ENCODE peak calls at places on chromosomes 5 and 9, in six cellular contexts. E, L, F, V, S and B are unnamed samples.

GRCh38 chr5:137332296-137332695 is 166.8 kb downstream of the SPOCK1 start:
- DNase-seq in E (no peak), L (no peak), F (no peak), V (no peak), S (no peak), B (no peak)

GRCh38 chr5:65969539-65970393 is 43.4 kb downstream of the ERBIN start:
- DNase-seq in E (no peak), L (no peak), F (no peak), V (no peak), S (no peak), B (no peak)

GRCh38 chr9:38073882-38074281 is 4.9 kb upstream of the SHB start:
- DNase-seq in E (no peak), L (no peak), F (no peak), V (no peak), S (no peak), B (no peak)

GRCh38 chr9:95715911-95716435 is 159.5 kb upstream of the ERCC6L2 start:
- DNase-seq in E (no peak), L (no peak), F (no peak), V (peak; percentile 2), S (no peak), B (no peak)

GRCh38 chr9:117744856-117745389 is 40.7 kb downstream of the TLR4 start:
- DNase-seq in E (no peak), L (peak; percentile 52), F (no peak), V (no peak), S (peak; percentile 47), B (no peak)

GRCh38 chr5:956941-957729 is 51.5 kb upstream of the NKD2 start:
- DNase-seq in E (peak; percentile 39), L (peak; percentile 46), F (no peak), V (peak; percentile 90), S (no peak), B (peak; percentile 57)

GRCh38 chr9:131732061-131732526 is 7.8 kb downstream of the RAPGEF1 start:
- DNase-seq in E (no peak), L (no peak), F (peak; percentile 74), V (peak; percentile 78), S (no peak), B (no peak)

GRCh38 chr5:2674456-2674855 is 77.0 kb downstream of the IRX2 start:
- DNase-seq in E (no peak), L (no peak), F (no peak), V (no peak), S (no peak), B (no peak)

GRCh38 chr9:92619601-92620300 is 50.2 kb downstream of the IPPK start:
- DNase-seq in E (no peak), L (no peak), F (no peak), V (no peak), S (no peak), B (no peak)

GRCh38 chr5:39437469-39437868 is 12.7 kb upstream of the DAB2 start:
- DNase-seq in E (no peak), L (no peak), F (no peak), V (no peak), S (no peak), B (peak; percentile 71)

GRCh38 chr5:65695896-65696295 is 26.0 kb downstream of the SGTB start:
- DNase-seq in E (no peak), L (no peak), F (no peak), V (no peak), S (no peak), B (no peak)

GRCh38 chr9:136762915-136763648 is 1.2 kb downstream of the LCN15 start:
- DNase-seq in E (peak; percentile 52), L (peak; percentile 58), F (no peak), V (no peak), S (peak; percentile 58), B (peak; percentile 68)

GRCh38 chr5:60883229-60883628 is 39.2 kb upstream of the ELOVL7 start:
- DNase-seq in E (no peak), L (no peak), F (no peak), V (no peak), S (no peak), B (no peak)

GRCh38 chr9:138043061-138043410 is 165.5 kb downstream of the CACNA1B start:
- DNase-seq in E (no peak), L (no peak), F (peak; percentile 13), V (no peak), S (no peak), B (no peak)

GRCh38 chr5:149151717-149152116 is 10.4 kb downstream of the ABLIM3 start:
- DNase-seq in E (no peak), L (no peak), F (peak; percentile 60), V (peak; percentile 42), S (no peak), B (no peak)

GRCh38 chr5:176894298-176894697 is 4.8 kb downstream of the HK3 start:
- DNase-seq in E (no peak), L (no peak), F (no peak), V (no peak), S (no peak), B (no peak)

GRCh38 chr5:65696892-65697291 is 25.0 kb downstream of the SGTB start:
- DNase-seq in E (no peak), L (no peak), F (no peak), V (peak; percentile 24), S (no peak), B (no peak)

GRCh38 chr9:110464321-110464720 is 115.2 kb downstream of the SVEP1 start:
- DNase-seq in E (no peak), L (no peak), F (no peak), V (no peak), S (no peak), B (no peak)
- H3K4me1 ChIP-seq in E (no peaks in the 10 kb centered on the region), L (no peaks in the 10 kb centered on the region), F (no peaks in the 10 kb centered on the region), V (no peaks in the 10 kb centered on the region), S (no peaks in the 10 kb centered on the region), B (no peaks in the 10 kb centered on the region)

GRCh38 chr9:21993007-21993406 is 1.2 kb downstream of the CDKN2A start:
- DNase-seq in E (no peak), L (no peak), F (no peak), V (no peak), S (no peak), B (no peak)

GRCh38 chr9:21994526-21994995 is at the start of gene CDKN2B-AS1:
- DNase-seq in E (peak; percentile 50), L (peak; percentile 74), F (peak; percentile 74), V (peak; percentile 76), S (peak; percentile 76), B (peak; percentile 86)

GRCh38 chr9:21994996-21995651 is 533 bp downstream of the CDKN2B-AS1 start:
- DNase-seq in E (peak; percentile 58), L (peak; percentile 85), F (peak; percentile 78), V (peak; percentile 69), S (peak; percentile 72), B (peak; percentile 77)

GRCh38 chr9:21995652-21996275 is 1.2 kb downstream of the CDKN2B-AS1 start:
- DNase-seq in E (peak; percentile 50), L (peak; percentile 80), F (peak; percentile 68), V (peak; percentile 55), S (peak; percentile 81), B (peak; percentile 41)

DNA sequence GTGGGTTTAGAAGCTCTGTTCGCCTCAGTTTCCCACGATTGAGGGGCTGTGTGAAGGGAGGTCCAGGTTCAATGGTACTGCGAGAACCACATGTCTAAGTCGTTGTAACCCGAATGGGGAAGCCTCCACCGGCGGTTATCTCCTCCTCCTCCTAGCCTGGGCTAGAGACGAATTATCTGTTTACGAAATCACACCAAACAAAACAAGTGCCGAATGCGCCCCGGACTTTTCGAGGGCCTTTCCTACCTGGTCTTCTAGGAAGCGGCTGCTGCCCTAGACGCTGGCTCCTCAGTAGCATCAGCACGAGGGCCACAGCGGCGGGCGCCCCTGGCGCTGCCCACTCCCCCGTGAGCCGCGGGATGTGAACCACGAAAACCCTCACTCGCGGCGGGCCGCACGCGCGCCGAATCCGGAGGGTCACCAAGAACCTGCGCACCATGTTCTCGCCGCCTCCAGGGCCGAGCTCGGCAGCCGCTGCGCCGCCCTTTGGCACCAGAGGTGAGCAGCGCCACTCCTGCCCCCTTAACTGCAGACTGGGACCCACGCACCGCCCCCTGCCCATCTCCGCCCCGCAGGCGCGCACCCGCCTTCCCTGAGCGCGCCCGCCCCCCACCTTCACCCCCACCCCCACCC is at the start of gene CDKN2A:
- DNase-seq in E (peak; percentile 47), L (peak; percentile 80), F (peak; percentile 65), V (peak; percentile 31), S (peak; percentile 79), B (peak; percentile 82)
- TF ChIP-seq CTCF in E (no peak), L (no peak), F (no peak), V (no peak), S (no peak), B (no peak)

DNA sequence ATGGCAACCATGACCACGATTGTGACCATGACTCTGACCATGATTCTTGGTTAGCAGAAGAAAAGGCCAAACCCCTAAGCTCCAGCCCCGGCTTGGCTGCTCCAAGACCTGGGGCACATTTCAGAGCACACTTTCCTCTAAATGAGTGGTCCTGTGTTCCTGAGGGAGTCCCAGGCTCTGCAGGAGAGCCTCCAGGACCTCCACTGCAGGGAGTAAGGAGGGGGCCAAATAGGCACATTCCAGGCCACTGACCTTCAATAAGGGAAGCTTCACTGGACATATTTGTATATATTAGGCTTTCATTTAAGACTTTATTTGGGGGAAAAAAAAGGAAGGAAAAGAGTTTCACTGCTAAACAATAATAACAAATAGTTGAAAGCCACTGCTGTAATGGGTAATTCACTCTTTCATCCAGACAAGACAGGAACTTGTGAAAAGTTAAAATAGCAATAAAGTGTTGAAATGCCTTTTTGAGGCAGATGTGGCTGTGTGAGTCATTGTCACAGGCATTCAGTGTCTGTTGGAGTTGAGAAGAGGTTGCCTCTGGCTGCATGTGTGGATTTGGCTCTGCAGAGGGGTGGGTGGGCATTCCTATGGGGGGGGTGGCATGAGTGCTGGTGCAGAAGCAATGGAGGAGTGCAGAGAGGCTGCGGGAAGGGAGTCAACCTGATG is 63.9 kb upstream of the TGFBR1 start:
- DNase-seq in E (no peak), L (no peak), F (no peak), V (peak; percentile 87), S (no peak), B (no peak)
- H3K27me3 ChIP-seq in E (no peaks in the 10 kb centered on the region), L (no peaks in the 10 kb centered on the region), F (no peaks in the 10 kb centered on the region), V (no peaks in the 10 kb centered on the region), S (no peaks in the 10 kb centered on the region), B (no peaks in the 10 kb centered on the region)

GRCh38 chr5:68545636-68546325 is 330.2 kb downstream of the PIK3R1 start:
- DNase-seq in E (no peak), L (no peak), F (no peak), V (no peak), S (no peak), B (no peak)
- H3K4me1 ChIP-seq in E (no peaks in the 10 kb centered on the region), L (no peaks in the 10 kb centered on the region), F (no peaks in the 10 kb centered on the region), V (peaks cover 4% of the 10 kb centered on the region), S (no peaks in the 10 kb centered on the region), B (peaks cover 16% of the 10 kb centered on the region)

GRCh38 chr5:140261403-140262171 is 41.3 kb downstream of the PFDN1 start:
- DNase-seq in E (peak; percentile 91), L (peak; percentile 74), F (peak; percentile 80), V (peak; percentile 92), S (no peak), B (peak; percentile 73)
- TF ChIP-seq CTCF in E (peak; percentile 16), L (no peak), F (no peak), V (no peak), S (no peak), B (no peak)

DNA sequence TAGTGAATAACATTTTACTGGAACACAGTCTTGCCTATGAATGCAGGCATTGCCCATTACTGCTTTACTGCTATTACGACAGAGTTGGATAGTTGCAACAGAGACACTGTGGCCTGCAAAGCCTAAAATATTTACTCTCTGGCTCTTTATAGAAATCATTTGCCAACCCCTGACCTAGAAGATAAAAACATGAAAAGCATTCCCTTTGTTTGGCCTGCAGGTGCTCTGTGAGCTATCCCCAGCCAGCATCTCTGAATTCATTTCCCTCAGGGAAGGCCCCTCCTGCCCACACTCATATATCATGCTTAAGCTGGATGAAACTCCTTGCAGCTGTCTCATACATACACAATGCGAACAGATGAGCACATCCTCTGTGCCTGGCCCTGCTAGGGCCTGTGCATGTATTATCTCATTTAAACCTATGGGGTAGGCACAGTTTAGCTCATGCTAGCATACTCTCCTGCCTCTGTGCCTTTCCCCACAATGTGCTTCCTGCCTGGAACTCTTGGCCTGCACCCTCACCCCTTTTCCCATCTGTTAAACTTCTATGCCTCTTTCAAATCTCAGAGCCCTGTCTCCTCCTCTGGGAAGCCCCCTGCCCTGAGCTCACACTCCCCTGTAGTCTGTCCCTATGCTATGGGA is 193.1 kb downstream of the PAX5 start:
- DNase-seq in E (no peak), L (no peak), F (no peak), V (no peak), S (no peak), B (peak; percentile 77)
- H3K27me3 ChIP-seq in E (no peaks in the 10 kb centered on the region), L (no peaks in the 10 kb centered on the region), F (no peaks in the 10 kb centered on the region), V (peaks cover 52% of the 10 kb centered on the region), S (no peaks in the 10 kb centered on the region), B (no peaks in the 10 kb centered on the region)